ENCODE peak calls at places on chromosomes 16 and 17, in six cellular contexts. L is suprapubic skin, J is stomach, V is A549, U is H1, K is ovary. F is an unnamed sample.

GRCh38 chr17:70344356-70345060 is 175.2 kb downstream of the KCNJ2 start:
- DNase-seq in K (no peak), J (no peak), L (no peak), V (no peak), U (no peak), F (no peak)

GRCh38 chr17:27381007-27381501 is 75.2 kb upstream of the KSR1 start:
- DNase-seq in K (peak), V (peak), J (peak), U (peak), L (peak), F (no peak)

GRCh38 chr16:51175081-51175480 is 24.0 kb upstream of the SALL1 start:
- DNase-seq in J (no peak), U (no peak), L (no peak), V (no peak), K (no peak), F (no peak)

GRCh38 chr16:12535535-12536411 is 267.9 kb downstream of the CPPED1 start:
- DNase-seq in K (no peak), L (no peak), U (peak), V (no peak), J (no peak), F (no peak)

GRCh38 chr17:51322390-51323029 is 62.2 kb downstream of the UTP18 start:
- DNase-seq in K (no peak), L (no peak), J (no peak), V (peak), U (no peak), F (no peak)

GRCh38 chr17:8051831-8052230 is 13.0 kb downstream of the ALOX15B start:
- DNase-seq in J (no peak), U (no peak), L (peak), K (no peak), V (no peak), F (no peak)

GRCh38 chr16:70320121-70320520 is 21.1 kb downstream of the DDX19B start:
- DNase-seq in V (no peak), U (no peak), K (no peak), J (no peak), L (no peak), F (no peak)

GRCh38 chr17:15436399-15437369 is 30.7 kb downstream of the CDRT4 start:
- DNase-seq in V (peak), K (peak), J (peak), U (peak), L (no peak), F (no peak)

GRCh38 chr17:42784811-42785592 is 4.6 kb downstream of the WNK4 start:
- DNase-seq in L (no peak), K (no peak), J (no peak), V (no peak), U (no peak), F (no peak)

GRCh38 chr17:28622186-28622585 is 8.2 kb upstream of the RSKR start:
- DNase-seq in L (no peak), U (no peak), J (no peak), K (no peak), V (no peak), F (no peak)

GRCh38 chr17:42518046-42518754 is 17.8 kb upstream of the NAGLU start:
- DNase-seq in V (peak), K (peak), U (no peak), J (peak), L (peak), F (peak)

GRCh38 chr17:61755078-61755477 is 108.2 kb downstream of the BRIP1 start:
- DNase-seq in L (no peak), U (no peak), V (no peak), J (no peak), K (no peak), F (no peak)

GRCh38 chr16:22787456-22788189 is 26.3 kb upstream of the HS3ST2 start:
- DNase-seq in V (no peak), J (no peak), U (no peak), L (no peak), K (no peak), F (no peak)

GRCh38 chr17:15231851-15232516 is 33.1 kb downstream of the PMP22 start:
- DNase-seq in K (no peak), U (no peak), J (no peak), L (no peak), V (no peak), F (no peak)

GRCh38 chr17:42536372-42537155 is 523 bp downstream of the NAGLU start:
- DNase-seq in L (peak), J (peak), V (peak), K (peak), U (peak), F (peak)

GRCh38 chr17:63881935-63882601 is at the start of gene GH2:
- DNase-seq in V (peak), K (no peak), U (peak), J (peak), L (no peak), F (no peak)

GRCh38 chr17:32114536-32114935 is 27.8 kb upstream of the RHOT1 start:
- DNase-seq in J (no peak), K (no peak), U (no peak), L (no peak), V (no peak), F (no peak)

GRCh38 chr17:29086628-29087332 is 43.8 kb downstream of the PIPOX start:
- DNase-seq in J (no peak), K (no peak), U (no peak), V (no peak), L (no peak), F (no peak)

GRCh38 chr17:44940321-44940720 is 7.3 kb downstream of the KIF18B start:
- DNase-seq in J (no peak), L (no peak), U (no peak), K (no peak), V (peak), F (no peak)

GRCh38 chr17:16991349-16992009 is 19.6 kb upstream of the TNFRSF13B start:
- DNase-seq in L (peak), J (peak), K (peak), V (peak), U (peak), F (no peak)

GRCh38 chr16:8796469-8797363 is 723 bp downstream of the TMEM186 start:
- DNase-seq in J (no peak), U (no peak), L (no peak), K (no peak), V (no peak), F (no peak)

GRCh38 chr17:40696651-40697072 is 6.9 kb downstream of the KRT24 start:
- DNase-seq in K (no peak), J (no peak), V (no peak), L (no peak), U (no peak), F (no peak)

GRCh38 chr16:55552621-55553020 is 13.9 kb upstream of the CAPNS2 start:
- DNase-seq in U (no peak), V (no peak), L (no peak), J (no peak), K (no peak), F (no peak)

GRCh38 chr17:29246638-29247037 is at the start of gene CRYBA1:
- DNase-seq in V (no peak), L (no peak), J (no peak), U (no peak), K (no peak), F (peak)

GRCh38 chr16:49660647-49661046 is 195.3 kb downstream of the ZNF423 start:
- DNase-seq in V (no peak), U (no peak), L (no peak), K (no peak), J (no peak), F (no peak)

GRCh38 chr17:10556301-10557005 is 7.0 kb upstream of the MYH2 start:
- DNase-seq in J (no peak), V (no peak), L (no peak), U (no peak), K (no peak), F (no peak)

GRCh38 chr16:20114356-20114755 is 40.7 kb upstream of the GPR139 start:
- DNase-seq in L (no peak), J (no peak), V (peak), K (no peak), U (no peak), F (no peak)

GRCh38 chr17:68346448-68346847 is 55.2 kb downstream of the ARSG start:
- DNase-seq in L (no peak), V (no peak), U (no peak), K (no peak), J (peak), F (no peak)

GRCh38 chr16:52499061-52499460 is 47.9 kb downstream of the TOX3 start:
- DNase-seq in K (no peak), V (no peak), L (no peak), U (no peak), J (no peak), F (no peak)

GRCh38 chr16:25135239-25135878 is 23.8 kb downstream of the LCMT1 start:
- DNase-seq in V (peak), K (no peak), J (no peak), U (no peak), L (no peak), F (no peak)

GRCh38 chr16:9683677-9684076 is 498.6 kb downstream of the GRIN2A start:
- DNase-seq in J (no peak), U (no peak), V (no peak), K (no peak), L (no peak), F (no peak)

GRCh38 chr17:82020874-82021727 is 1.6 kb downstream of the CENPX start:
- DNase-seq in V (peak), J (peak), K (peak), L (no peak), U (no peak), F (no peak)
- TF ChIP-seq EP300 in V (no peak), J (no peak), K (no peak), L (no peak), U (no peak), F (no peak)

GRCh38 chr17:78029697-78030096 is 71.2 kb downstream of the TNRC6C start:
- DNase-seq in J (no peak), U (no peak), V (no peak), K (no peak), L (no peak), F (no peak)
- TF ChIP-seq EP300 in J (no peak), U (no peak), V (no peak), K (no peak), L (no peak), F (no peak)

DNA sequence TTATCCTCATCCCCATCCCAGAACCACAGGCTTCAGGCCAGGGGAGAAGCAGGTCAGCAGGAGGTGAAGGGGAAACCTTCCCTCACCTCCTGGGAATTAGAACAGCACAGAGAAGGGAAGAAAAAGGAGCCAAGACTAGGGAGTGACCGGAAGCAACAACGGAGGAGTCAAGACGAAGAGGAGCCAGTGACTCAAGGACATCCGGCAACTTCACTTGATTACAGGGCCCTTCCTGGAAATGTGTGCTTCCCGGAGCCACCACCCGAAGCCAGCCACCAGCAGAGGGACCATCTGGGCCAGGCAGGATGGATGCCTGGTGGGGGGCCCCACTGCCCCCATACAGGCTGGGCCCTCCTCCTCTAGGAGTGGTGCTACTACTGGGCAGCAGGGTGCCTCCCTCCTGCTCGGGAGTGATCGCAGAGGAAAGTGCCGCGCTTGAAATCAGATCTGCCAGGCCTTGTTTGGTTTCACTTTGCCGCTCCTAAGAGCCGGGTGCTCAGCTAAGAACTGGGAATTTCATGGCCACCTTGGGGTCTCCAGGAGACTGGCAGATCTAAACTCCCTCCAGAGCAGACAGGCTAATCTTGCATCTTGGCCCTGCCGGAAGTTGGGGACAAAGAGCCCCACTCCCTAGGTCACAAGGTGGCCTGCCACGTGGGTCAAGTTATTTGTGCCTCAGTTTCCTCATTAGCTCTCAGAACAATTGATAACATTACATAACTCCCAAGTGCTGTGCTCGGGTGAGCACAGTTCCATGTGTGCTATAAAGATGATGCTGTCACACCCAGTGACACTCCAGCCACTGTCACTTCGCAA is 6.6 kb downstream of the CDC42EP4 start:
- DNase-seq in V (peak), L (peak), U (peak), J (peak), K (peak), F (peak)
- TF ChIP-seq EP300 in V (no peak), L (no peak), U (no peak), J (no peak), K (peak), F (peak)

GRCh38 chr16:88494335-88495154 is 41.5 kb downstream of the ZFPM1 start:
- DNase-seq in L (no peak), U (no peak), K (peak), V (no peak), J (no peak), F (no peak)
- TF ChIP-seq EP300 in L (no peak), U (no peak), K (no peak), V (no peak), J (no peak), F (no peak)